ENCODE peak calls at places on chromosomes 2 and 18, in ten cellular contexts. C is suprapubic skin, B is neuronal stem cell, K is fibroblast of lung, L is ovary, H is heart left ventricle, X is AG09309, Q is kidney epithelial cell, N is BJ, P is GM23248. G is an unnamed sample.

GRCh38 chr18:413263-413662 is 87.2 kb downstream of the COLEC12 start:
- DNase-seq in C (no peak), B (no peak), K (no peak), L (no peak), H (no peak), X (no peak), Q (no peak), N (no peak), P (peak), G (peak)

GRCh38 chr2:73163522-73164367 is 38.6 kb upstream of the NOTO start:
- DNase-seq in C (no peak), B (peak), K (peak), L (peak), H (peak), X (peak), Q (no peak), N (no peak), P (peak), G (peak)

GRCh38 chr2:142865924-142866323 is 11.5 kb upstream of the KYNU start:
- DNase-seq in C (no peak), B (no peak), K (peak), L (no peak), H (no peak), X (no peak), Q (no peak), N (no peak), P (peak), G (no peak)

GRCh38 chr2:54546925-54547324 is 90.8 kb downstream of the SPTBN1 start:
- DNase-seq in C (no peak), B (no peak), K (peak), L (no peak), H (no peak), X (no peak), Q (no peak), N (no peak), P (no peak), G (no peak)

GRCh38 chr2:94622113-94622618 is 249.1 kb upstream of the TEKT4 start:
- DNase-seq in C (peak), B (no peak), K (no peak), L (no peak), H (no peak), X (no peak), Q (no peak), N (no peak), P (peak), G (no peak)

GRCh38 chr18:34121157-34121807 is 103.4 kb downstream of the NOL4 start:
- DNase-seq in C (no peak), B (no peak), K (peak), L (no peak), H (no peak), X (peak), Q (peak), N (no peak), P (peak), G (peak)

GRCh38 chr2:37645363-37645762 is 26.1 kb downstream of the CDC42EP3 start:
- DNase-seq in C (no peak), B (no peak), K (peak), L (no peak), H (no peak), X (no peak), Q (no peak), N (no peak), P (peak), G (peak)

GRCh38 chr2:240846881-240847601 is 21.6 kb upstream of the AGXT start:
- DNase-seq in C (no peak), B (no peak), K (no peak), L (no peak), H (no peak), X (no peak), Q (no peak), N (no peak), P (no peak), G (no peak)

GRCh38 chr18:48119204-48119603 is 188.7 kb upstream of the SMAD2 start:
- DNase-seq in C (no peak), B (no peak), K (no peak), L (no peak), H (no peak), X (no peak), Q (no peak), N (no peak), P (no peak), G (no peak)

GRCh38 chr2:43312751-43313641 is 86.6 kb upstream of the ZFP36L2 start:
- DNase-seq in C (no peak), B (no peak), K (peak), L (no peak), H (no peak), X (peak), Q (no peak), N (peak), P (peak), G (no peak)

GRCh38 chr2:169933124-169933711 is 106.0 kb downstream of the UBR3 start:
- DNase-seq in C (no peak), B (no peak), K (peak), L (no peak), H (no peak), X (peak), Q (peak), N (no peak), P (peak), G (peak)

GRCh38 chr18:22705328-22705727 is 227.8 kb upstream of the RBBP8 start:
- DNase-seq in C (no peak), B (no peak), K (peak), L (no peak), H (no peak), X (peak), Q (no peak), N (no peak), P (peak), G (peak)

GRCh38 chr2:224436634-224437033 is 34.7 kb upstream of the FAM124B start:
- DNase-seq in C (no peak), B (no peak), K (no peak), L (no peak), H (no peak), X (no peak), Q (peak), N (no peak), P (peak), G (no peak)

GRCh38 chr2:160952462-160952861 is 207.8 kb upstream of the TANK start:
- DNase-seq in C (no peak), B (no peak), K (peak), L (no peak), H (peak), X (no peak), Q (no peak), N (no peak), P (peak), G (peak)
- H3K4me3 ChIP-seq in C (no peak), B (no peak), K (peak), L (peak), H (peak), X (no peak), Q (no peak), N (no peak), P (peak), G (peak)

GRCh38 chr2:46942891-46943626 is 27.5 kb upstream of the MCFD2 start:
- DNase-seq in C (no peak), B (no peak), K (no peak), L (no peak), H (no peak), X (no peak), Q (no peak), N (no peak), P (peak), G (no peak)
- H3K4me3 ChIP-seq in C (peak), B (no peak), K (peak), L (peak), H (peak), X (peak), Q (no peak), N (peak), P (peak), G (peak)

GRCh38 chr18:75455249-75456183 is 28.0 kb upstream of the SMIM21 start:
- DNase-seq in C (no peak), B (peak), K (peak), L (peak), H (no peak), X (no peak), Q (no peak), N (no peak), P (peak), G (peak)

GRCh38 chr18:75454022-75454795 is 26.7 kb upstream of the SMIM21 start:
- DNase-seq in C (no peak), B (no peak), K (peak), L (peak), H (no peak), X (no peak), Q (no peak), N (no peak), P (no peak), G (no peak)

GRCh38 chr18:75456277-75456676 is 28.8 kb upstream of the SMIM21 start:
- DNase-seq in C (no peak), B (no peak), K (peak), L (no peak), H (no peak), X (no peak), Q (no peak), N (no peak), P (no peak), G (no peak)
- H3K4me3 ChIP-seq in C (peak), B (peak), K (peak), L (peak), H (peak), X (peak), Q (peak), N (peak), P (peak), G (peak)

GRCh38 chr2:238228700-238229099 is 11.1 kb downstream of the HES6 start:
- DNase-seq in C (no peak), B (no peak), K (no peak), L (no peak), H (no peak), X (no peak), Q (no peak), N (no peak), P (no peak), G (peak)

GRCh38 chr2:238231251-238231793 is 8.5 kb downstream of the HES6 start:
- DNase-seq in C (no peak), B (peak), K (peak), L (peak), H (peak), X (no peak), Q (peak), N (no peak), P (peak), G (peak)

GRCh38 chr2:238233625-238234024 is 6.2 kb downstream of the HES6 start:
- DNase-seq in C (peak), B (no peak), K (no peak), L (no peak), H (no peak), X (no peak), Q (no peak), N (no peak), P (no peak), G (no peak)

GRCh38 chr2:238230699-238231098 is 9.1 kb downstream of the HES6 start:
- DNase-seq in C (no peak), B (no peak), K (no peak), L (no peak), H (no peak), X (no peak), Q (no peak), N (no peak), P (no peak), G (no peak)

GRCh38 chr2:238231809-238232208 is 8.0 kb downstream of the HES6 start:
- DNase-seq in C (no peak), B (no peak), K (no peak), L (no peak), H (no peak), X (no peak), Q (no peak), N (no peak), P (no peak), G (no peak)
- H3K4me3 ChIP-seq in C (peak), B (no peak), K (no peak), L (peak), H (peak), X (no peak), Q (no peak), N (no peak), P (peak), G (peak)

DNA sequence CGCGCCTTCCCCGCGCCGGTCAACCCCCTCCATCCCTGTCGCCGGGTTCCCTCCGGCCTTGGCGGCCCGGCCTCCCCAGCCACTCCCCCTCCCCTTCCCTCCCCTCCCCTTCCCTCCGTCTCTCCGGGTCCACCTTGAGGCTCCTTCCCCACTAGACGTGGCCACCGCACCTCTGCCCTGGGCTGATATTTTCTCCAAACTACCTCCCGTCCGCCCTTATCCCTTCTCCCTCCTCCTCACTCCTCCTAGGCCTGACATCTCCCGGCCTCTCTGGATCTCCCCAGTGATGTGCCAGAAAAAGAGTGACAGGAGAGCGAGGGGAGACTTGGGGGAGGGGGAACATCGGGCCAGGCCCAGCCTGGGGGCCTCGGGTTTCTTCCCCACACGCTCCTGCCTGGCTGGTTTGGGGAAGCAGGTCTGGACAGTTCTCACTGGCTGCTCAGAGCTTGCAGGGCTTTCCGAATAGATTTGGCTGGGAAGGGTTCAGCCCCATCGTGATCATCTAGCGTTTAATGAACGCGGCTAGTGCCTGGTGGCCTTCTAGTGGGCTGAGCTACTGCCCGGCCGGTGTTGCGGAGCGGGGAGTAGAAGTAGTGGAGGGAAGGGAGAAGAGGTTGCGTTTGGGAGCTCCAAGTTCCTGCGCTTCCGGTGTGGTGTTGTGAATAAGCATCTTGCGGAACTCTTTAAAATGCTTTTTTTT is 641 bp downstream of the MAPRE3 start:
- DNase-seq in C (no peak), B (peak), K (peak), L (peak), H (no peak), X (no peak), Q (no peak), N (no peak), P (peak), G (peak)
- H3K4me3 ChIP-seq in C (peak), B (peak), K (peak), L (peak), H (peak), X (peak), Q (peak), N (peak), P (peak), G (peak)

GRCh38 chr2:65576278-65576677 is 143.9 kb upstream of the SPRED2 start:
- DNase-seq in C (no peak), B (no peak), K (no peak), L (no peak), H (no peak), X (no peak), Q (no peak), N (no peak), P (no peak), G (no peak)

GRCh38 chr2:65580824-65581223 is 148.4 kb upstream of the SPRED2 start:
- DNase-seq in C (no peak), B (no peak), K (no peak), L (no peak), H (no peak), X (no peak), Q (no peak), N (no peak), P (no peak), G (no peak)

GRCh38 chr2:65583061-65583460 is 150.7 kb upstream of the SPRED2 start:
- DNase-seq in C (no peak), B (no peak), K (no peak), L (no peak), H (no peak), X (no peak), Q (no peak), N (no peak), P (no peak), G (no peak)

GRCh38 chr2:65576861-65577601 is 144.6 kb upstream of the SPRED2 start:
- DNase-seq in C (peak), B (no peak), K (peak), L (no peak), H (no peak), X (peak), Q (peak), N (peak), P (peak), G (peak)

GRCh38 chr2:65579506-65580235 is 147.3 kb upstream of the SPRED2 start:
- DNase-seq in C (peak), B (no peak), K (no peak), L (no peak), H (no peak), X (no peak), Q (no peak), N (no peak), P (no peak), G (no peak)
- H3K4me3 ChIP-seq in C (no peak), B (no peak), K (no peak), L (no peak), H (no peak), X (no peak), Q (no peak), N (no peak), P (no peak), G (no peak)

DNA sequence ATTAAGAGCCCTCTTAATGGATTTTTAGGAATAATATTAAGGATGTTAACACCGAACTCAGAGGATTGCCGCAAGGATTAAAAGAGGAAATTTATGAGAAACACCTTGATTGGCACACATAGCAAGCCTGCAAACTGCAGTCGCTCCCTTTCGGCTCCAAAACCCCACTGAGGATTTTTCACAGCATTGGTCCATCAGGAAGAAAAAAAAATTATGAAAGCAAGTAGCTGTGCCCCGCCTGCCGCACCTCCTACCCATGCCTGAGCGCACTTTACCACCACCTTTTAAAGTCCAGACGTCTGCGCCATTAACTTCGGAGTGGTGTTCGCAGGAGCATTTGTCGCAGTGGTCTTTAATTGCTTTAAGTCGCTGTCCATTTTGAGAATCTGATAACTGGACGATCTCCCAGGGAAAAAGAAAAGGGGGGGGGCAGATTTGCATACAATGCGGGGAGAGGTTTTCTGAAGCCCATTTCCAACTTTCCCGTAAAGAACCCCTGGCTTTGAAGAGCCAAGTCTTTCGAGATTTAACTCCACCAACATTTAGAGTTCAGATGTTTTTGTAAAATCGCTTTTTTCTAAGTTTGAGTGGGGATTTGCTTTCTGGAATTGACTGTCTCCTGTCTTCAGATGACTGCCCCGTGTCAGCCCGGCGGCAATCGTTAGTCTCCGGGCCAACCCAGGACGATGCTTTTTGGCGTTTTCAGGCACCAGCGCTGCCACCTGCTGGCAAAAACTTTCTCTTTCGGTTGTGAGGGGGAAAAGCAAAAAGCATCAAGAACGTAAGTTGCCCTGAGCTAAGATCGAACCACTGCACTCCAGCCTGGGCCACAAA is 914 bp upstream of the TRABD2A start:
- DNase-seq in C (no peak), B (peak), K (peak), L (peak), H (peak), X (no peak), Q (no peak), N (no peak), P (peak), G (peak)
- H3K4me3 ChIP-seq in C (peak), B (no peak), K (peak), L (peak), H (peak), X (peak), Q (peak), N (peak), P (peak), G (peak)

GRCh38 chr2:175003875-175004729 is 1.1 kb downstream of the CHN1 start:
- DNase-seq in C (no peak), B (no peak), K (no peak), L (peak), H (no peak), X (no peak), Q (no peak), N (no peak), P (peak), G (peak)
- H3K4me3 ChIP-seq in C (peak), B (peak), K (peak), L (peak), H (peak), X (peak), Q (peak), N (peak), P (peak), G (peak)

GRCh38 chr2:155701721-155702120 is 630.8 kb downstream of the NR4A2 start:
- DNase-seq in C (no peak), B (no peak), K (no peak), L (no peak), H (no peak), X (no peak), Q (no peak), N (no peak), P (no peak), G (no peak)

GRCh38 chr2:155703917-155704316 is 628.6 kb downstream of the NR4A2 start:
- DNase-seq in C (no peak), B (no peak), K (no peak), L (no peak), H (no peak), X (no peak), Q (no peak), N (no peak), P (no peak), G (no peak)

GRCh38 chr2:155708052-155708451 is 624.5 kb downstream of the NR4A2 start:
- DNase-seq in C (no peak), B (no peak), K (no peak), L (no peak), H (no peak), X (no peak), Q (no peak), N (no peak), P (no peak), G (no peak)

DNA sequence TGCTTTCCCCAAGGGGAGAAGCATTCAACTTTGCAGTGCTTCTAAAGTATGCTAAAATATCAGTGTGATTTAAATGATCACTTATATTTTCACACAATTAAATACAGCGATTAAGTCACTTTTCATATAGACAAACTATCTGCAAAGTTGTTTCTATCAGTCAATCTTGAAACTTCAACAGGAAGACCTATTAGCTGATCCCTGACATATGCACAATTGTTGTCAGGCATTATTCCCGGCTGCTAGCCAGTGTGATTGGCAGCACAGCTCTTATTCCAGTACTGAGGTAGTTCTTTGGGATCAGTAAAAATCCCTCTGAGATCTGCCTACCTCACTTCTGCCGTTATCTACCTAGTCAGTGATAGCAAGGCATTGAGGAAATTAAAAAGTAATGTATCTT is 629.5 kb downstream of the NR4A2 start:
- DNase-seq in C (no peak), B (no peak), K (no peak), L (no peak), H (no peak), X (no peak), Q (no peak), N (no peak), P (no peak), G (no peak)
- H3K4me3 ChIP-seq in C (no peak), B (no peak), K (no peak), L (no peak), H (no peak), X (no peak), Q (no peak), N (no peak), P (no peak), G (no peak)

GRCh38 chr2:16152101-16152927 is 212.0 kb downstream of the MYCN start:
- DNase-seq in C (no peak), B (no peak), K (no peak), L (no peak), H (no peak), X (no peak), Q (no peak), N (no peak), P (no peak), G (no peak)
- H3K4me3 ChIP-seq in C (no peak), B (no peak), K (no peak), L (no peak), H (no peak), X (no peak), Q (no peak), N (no peak), P (no peak), G (no peak)